ENCODE peak calls at places on chromosomes 3 and 15, in eight cellular contexts. One of them, this sample, is unnamed.

GRCh38 chr3:38960953-38961622 is 90.7 kb downstream of the SCN11A start:
- DNase-seq in bronchial epithelial cell: peak
- DNase-seq in NCI-H1694: no peak
- DNase-seq in T-helper 9 cell: peak
- DNase-seq in NCI-H82: peak
- DNase-seq in amniotic stem cell: peak
- DNase-seq in sigmoid colon: no peak
- DNase-seq in ELF-1: peak
- DNase-seq in this sample: no peak

GRCh38 chr3:166519443-166519842 is 682.2 kb upstream of the BCHE start:
- DNase-seq in bronchial epithelial cell: no peak
- DNase-seq in NCI-H1694: no peak
- DNase-seq in T-helper 9 cell: no peak
- DNase-seq in NCI-H82: no peak
- DNase-seq in amniotic stem cell: no peak
- DNase-seq in sigmoid colon: no peak
- DNase-seq in ELF-1: no peak
- DNase-seq in this sample: no peak

GRCh38 chr3:193701896-193702644 is 109.1 kb downstream of the OPA1 start:
- DNase-seq in bronchial epithelial cell: no peak
- DNase-seq in NCI-H1694: no peak
- DNase-seq in T-helper 9 cell: no peak
- DNase-seq in NCI-H82: no peak
- DNase-seq in amniotic stem cell: no peak
- DNase-seq in sigmoid colon: no peak
- DNase-seq in ELF-1: no peak
- DNase-seq in this sample: peak

GRCh38 chr15:37940886-37941285 is 6.4 kb downstream of the TMCO5A start:
- DNase-seq in bronchial epithelial cell: no peak
- DNase-seq in NCI-H1694: no peak
- DNase-seq in T-helper 9 cell: no peak
- DNase-seq in NCI-H82: no peak
- DNase-seq in amniotic stem cell: no peak
- DNase-seq in sigmoid colon: no peak
- DNase-seq in ELF-1: peak
- DNase-seq in this sample: no peak

GRCh38 chr3:52730681-52731080 is 24.8 kb downstream of the SPCS1 start:
- DNase-seq in bronchial epithelial cell: no peak
- DNase-seq in NCI-H1694: no peak
- DNase-seq in T-helper 9 cell: no peak
- DNase-seq in NCI-H82: no peak
- DNase-seq in amniotic stem cell: no peak
- DNase-seq in sigmoid colon: no peak
- DNase-seq in ELF-1: no peak
- DNase-seq in this sample: no peak

GRCh38 chr3:58637509-58637908 is 29.1 kb downstream of the FAM3D start:
- DNase-seq in bronchial epithelial cell: no peak
- DNase-seq in NCI-H1694: no peak
- DNase-seq in T-helper 9 cell: no peak
- DNase-seq in NCI-H82: no peak
- DNase-seq in amniotic stem cell: no peak
- DNase-seq in sigmoid colon: no peak
- DNase-seq in ELF-1: no peak
- DNase-seq in this sample: no peak

GRCh38 chr3:10249833-10250232 is 1.6 kb downstream of the TATDN2 start:
- DNase-seq in bronchial epithelial cell: no peak
- DNase-seq in NCI-H1694: no peak
- DNase-seq in T-helper 9 cell: no peak
- DNase-seq in NCI-H82: no peak
- DNase-seq in amniotic stem cell: no peak
- DNase-seq in sigmoid colon: no peak
- DNase-seq in ELF-1: no peak
- DNase-seq in this sample: no peak

GRCh38 chr3:57911588-57911987 is 96.6 kb upstream of the FLNB start:
- DNase-seq in bronchial epithelial cell: no peak
- DNase-seq in NCI-H1694: no peak
- DNase-seq in T-helper 9 cell: no peak
- DNase-seq in NCI-H82: no peak
- DNase-seq in amniotic stem cell: no peak
- DNase-seq in sigmoid colon: no peak
- DNase-seq in ELF-1: no peak
- DNase-seq in this sample: no peak

This sample was measured in AG09319.